ENCODE peak calls at places on chromosomes 7 and 10, in five cellular contexts. One of them, this sample, is unnamed.

GRCh38 chr7:46385662-46386309 is 464.7 kb upstream of the IGFBP3 start:
- DNase-seq in stimulated activated CD8-positive, alpha-beta memory T cell treated with anti-CD3 and anti-CD28 coated beads, Interleukin-4, amount 100 ng/mL, for 1 hour: no peak
- DNase-seq in HT1080: peak
- DNase-seq in osteocyte: no peak
- DNase-seq in stimulated activated CD4-positive, alpha-beta T cell treated with anti-CD3 and anti-CD28 coated beads, Interleukin-4, amount 100 ng/mL, for 1 hour: no peak
- DNase-seq in this sample: no peak

GRCh38 chr7:47258798-47259197 is 323.1 kb downstream of the TNS3 start:
- DNase-seq in stimulated activated CD8-positive, alpha-beta memory T cell treated with anti-CD3 and anti-CD28 coated beads, Interleukin-4, amount 100 ng/mL, for 1 hour: no peak
- DNase-seq in HT1080: no peak
- DNase-seq in osteocyte: no peak
- DNase-seq in stimulated activated CD4-positive, alpha-beta T cell treated with anti-CD3 and anti-CD28 coated beads, Interleukin-4, amount 100 ng/mL, for 1 hour: no peak
- DNase-seq in this sample: no peak

GRCh38 chr10:92662852-92663251 is 26.9 kb upstream of the HHEX start:
- DNase-seq in stimulated activated CD8-positive, alpha-beta memory T cell treated with anti-CD3 and anti-CD28 coated beads, Interleukin-4, amount 100 ng/mL, for 1 hour: no peak
- DNase-seq in HT1080: no peak
- DNase-seq in osteocyte: no peak
- DNase-seq in stimulated activated CD4-positive, alpha-beta T cell treated with anti-CD3 and anti-CD28 coated beads, Interleukin-4, amount 100 ng/mL, for 1 hour: no peak
- DNase-seq in this sample: no peak

GRCh38 chr7:30865077-30865476 is 46.6 kb upstream of the AQP1 start:
- DNase-seq in stimulated activated CD8-positive, alpha-beta memory T cell treated with anti-CD3 and anti-CD28 coated beads, Interleukin-4, amount 100 ng/mL, for 1 hour: no peak
- DNase-seq in HT1080: no peak
- DNase-seq in osteocyte: no peak
- DNase-seq in stimulated activated CD4-positive, alpha-beta T cell treated with anti-CD3 and anti-CD28 coated beads, Interleukin-4, amount 100 ng/mL, for 1 hour: no peak
- DNase-seq in this sample: no peak

GRCh38 chr10:43140414-43140813 is 2.2 kb downstream of the CSGALNACT2 start:
- DNase-seq in stimulated activated CD8-positive, alpha-beta memory T cell treated with anti-CD3 and anti-CD28 coated beads, Interleukin-4, amount 100 ng/mL, for 1 hour: no peak
- DNase-seq in HT1080: peak
- DNase-seq in osteocyte: no peak
- DNase-seq in stimulated activated CD4-positive, alpha-beta T cell treated with anti-CD3 and anti-CD28 coated beads, Interleukin-4, amount 100 ng/mL, for 1 hour: no peak
- DNase-seq in this sample: no peak

GRCh38 chr10:6232225-6232807 is 29.6 kb downstream of the PFKFB3 start:
- DNase-seq in stimulated activated CD8-positive, alpha-beta memory T cell treated with anti-CD3 and anti-CD28 coated beads, Interleukin-4, amount 100 ng/mL, for 1 hour: no peak
- DNase-seq in HT1080: no peak
- DNase-seq in osteocyte: no peak
- DNase-seq in stimulated activated CD4-positive, alpha-beta T cell treated with anti-CD3 and anti-CD28 coated beads, Interleukin-4, amount 100 ng/mL, for 1 hour: no peak
- DNase-seq in this sample: no peak

GRCh38 chr7:48213226-48213625 is 42.0 kb downstream of the ABCA13 start:
- DNase-seq in stimulated activated CD8-positive, alpha-beta memory T cell treated with anti-CD3 and anti-CD28 coated beads, Interleukin-4, amount 100 ng/mL, for 1 hour: no peak
- DNase-seq in HT1080: no peak
- DNase-seq in osteocyte: no peak
- DNase-seq in stimulated activated CD4-positive, alpha-beta T cell treated with anti-CD3 and anti-CD28 coated beads, Interleukin-4, amount 100 ng/mL, for 1 hour: no peak
- DNase-seq in this sample: no peak

GRCh38 chr10:62816179-62817119 is at the start of gene EGR2:
- DNase-seq in stimulated activated CD8-positive, alpha-beta memory T cell treated with anti-CD3 and anti-CD28 coated beads, Interleukin-4, amount 100 ng/mL, for 1 hour: peak
- DNase-seq in HT1080: peak
- DNase-seq in osteocyte: peak
- DNase-seq in stimulated activated CD4-positive, alpha-beta T cell treated with anti-CD3 and anti-CD28 coated beads, Interleukin-4, amount 100 ng/mL, for 1 hour: peak
- DNase-seq in this sample: peak

GRCh38 chr7:37287093-37287492 is 161.6 kb downstream of the ELMO1 start:
- DNase-seq in stimulated activated CD8-positive, alpha-beta memory T cell treated with anti-CD3 and anti-CD28 coated beads, Interleukin-4, amount 100 ng/mL, for 1 hour: no peak
- DNase-seq in HT1080: no peak
- DNase-seq in osteocyte: no peak
- DNase-seq in stimulated activated CD4-positive, alpha-beta T cell treated with anti-CD3 and anti-CD28 coated beads, Interleukin-4, amount 100 ng/mL, for 1 hour: no peak
- DNase-seq in this sample: peak

This sample was measured in NCI-H1105.